ENCODE peak calls at places on chromosomes 4 and X, in seven cellular contexts. K, Z, N, F, T, B and C are unnamed samples.

GRCh38 chr4:20839957-20840356 is 139.7 kb downstream of the PACRGL start:
- DNase-seq in K (peak; percentile 88), Z (no peak), N (no peak), F (peak; percentile 53), T (no peak), B (no peak), C (no peak)

GRCh38 chr4:6076391-6076790 is 58.2 kb upstream of the C4orf50 start:
- DNase-seq in K (no peak), Z (no peak), N (no peak), F (no peak), T (no peak), B (no peak), C (no peak)

GRCh38 chr4:15793506-15794363 is 15.6 kb downstream of the CD38 start:
- DNase-seq in K (no peak), Z (no peak), N (no peak), F (no peak), T (no peak), B (no peak), C (no peak)

GRCh38 chrX:150298841-150299551 is 64.1 kb upstream of the MAMLD1 start:
- DNase-seq in K (no peak), Z (no peak), N (no peak), F (peak; percentile 24), T (no peak), B (no peak), C (no peak)

GRCh38 chr4:48017108-48017527 is 546 bp downstream of the NIPAL1 start:
- DNase-seq in K (peak; percentile 56), Z (peak; percentile 75), N (peak; percentile 74), F (peak; percentile 66), T (peak; percentile 80), B (peak; percentile 9), C (peak; percentile 23)

GRCh38 chr4:87938746-87939145 is 36.8 kb upstream of the SPP1 start:
- DNase-seq in K (no peak), Z (no peak), N (no peak), F (no peak), T (no peak), B (no peak), C (no peak)

GRCh38 chr4:6134612-6135220 is 65.6 kb downstream of the JAKMIP1 start:
- DNase-seq in K (no peak), Z (no peak), N (no peak), F (no peak), T (no peak), B (no peak), C (peak; percentile 7)

GRCh38 chr4:6343950-6344408 is 74.3 kb downstream of the WFS1 start:
- DNase-seq in K (no peak), Z (no peak), N (no peak), F (peak; percentile 80), T (no peak), B (no peak), C (no peak)

GRCh38 chr4:38315296-38315695 is 348.7 kb upstream of the KLF3 start:
- DNase-seq in K (no peak), Z (no peak), N (no peak), F (no peak), T (no peak), B (no peak), C (no peak)

GRCh38 chr4:143185253-143186107 is 763 bp downstream of the USP38 start:
- DNase-seq in K (peak; percentile 46), Z (peak; percentile 69), N (peak; percentile 12), F (peak; percentile 8), T (peak; percentile 16), B (no peak), C (peak; percentile 76)

GRCh38 chr4:55980725-55981124 is 32.0 kb downstream of the CEP135 start:
- DNase-seq in K (no peak), Z (no peak), N (no peak), F (no peak), T (no peak), B (no peak), C (no peak)

GRCh38 chrX:118437283-118437682 is 58.3 kb upstream of the DOCK11 start:
- DNase-seq in K (no peak), Z (no peak), N (no peak), F (no peak), T (no peak), B (no peak), C (no peak)

GRCh38 chr4:108425988-108426387 is 194.4 kb upstream of the RPL34 start:
- DNase-seq in K (no peak), Z (no peak), N (no peak), F (peak; percentile 94), T (no peak), B (no peak), C (no peak)

GRCh38 chr4:55795342-55795741 is 24.2 kb upstream of the EXOC1L start:
- DNase-seq in K (no peak), Z (no peak), N (no peak), F (no peak), T (no peak), B (no peak), C (no peak)

GRCh38 chr4:91031761-91032160 is 904.6 kb downstream of the CCSER1 start:
- DNase-seq in K (no peak), Z (no peak), N (no peak), F (no peak), T (no peak), B (no peak), C (no peak)

GRCh38 chr4:145557720-145558119 is 61.5 kb upstream of the MMAA start:
- DNase-seq in K (peak; percentile 81), Z (no peak), N (peak; percentile 49), F (peak; percentile 72), T (peak; percentile 63), B (peak; percentile 25), C (peak; percentile 80)

GRCh38 chr4:77959566-77960338 is 97.1 kb downstream of the MRPL1 start:
- DNase-seq in K (peak; percentile 55), Z (no peak), N (no peak), F (peak; percentile 57), T (no peak), B (peak; percentile 30), C (peak; percentile 74)

GRCh38 chr4:39706334-39706733 is 8.4 kb downstream of the UBE2K start:
- DNase-seq in K (peak; percentile 62), Z (no peak), N (peak; percentile 41), F (peak; percentile 89), T (peak; percentile 59), B (no peak), C (no peak)

GRCh38 chrX:139126493-139126892 is 404.0 kb upstream of the F9 start:
- DNase-seq in K (no peak), Z (no peak), N (peak; percentile 28), F (no peak), T (peak; percentile 18), B (no peak), C (peak; percentile 3)

GRCh38 chrX:104564921-104565703 is 887 bp upstream of the IL1RAPL2 start:
- DNase-seq in K (no peak), Z (no peak), N (peak; percentile 53), F (no peak), T (no peak), B (no peak), C (no peak)

GRCh38 chr4:62053974-62054373 is 853.8 kb downstream of the ADGRL3 start:
- DNase-seq in K (no peak), Z (no peak), N (no peak), F (no peak), T (no peak), B (no peak), C (no peak)

GRCh38 chr4:76144546-76144945 is 3.7 kb downstream of the NUP54 start:
- DNase-seq in K (no peak), Z (no peak), N (no peak), F (no peak), T (no peak), B (no peak), C (no peak)

GRCh38 chrX:97672608-97673007 is 788.9 kb downstream of the RPA4 start:
- DNase-seq in K (no peak), Z (no peak), N (no peak), F (no peak), T (no peak), B (no peak), C (no peak)

GRCh38 chrX:19388064-19388679 is 44.4 kb downstream of the PDHA1 start:
- DNase-seq in K (no peak), Z (no peak), N (no peak), F (no peak), T (no peak), B (no peak), C (no peak)

GRCh38 chrX:26918633-26919032 is 544.5 kb downstream of the PPP4R3C start:
- DNase-seq in K (peak; percentile 31), Z (no peak), N (no peak), F (no peak), T (no peak), B (no peak), C (peak; percentile 23)

GRCh38 chrX:87583679-87584078 is 66.1 kb downstream of the KLHL4 start:
- DNase-seq in K (peak; percentile 33), Z (no peak), N (no peak), F (peak; percentile 10), T (no peak), B (no peak), C (peak; percentile 0)

GRCh38 chr4:169070895-169071218 is 60.8 kb upstream of the CBR4 start:
- DNase-seq in K (no peak), Z (no peak), N (no peak), F (no peak), T (peak; percentile 64), B (no peak), C (no peak)

GRCh38 chr4:1405636-1406415 is 416 bp downstream of the NKX1-1 start:
- DNase-seq in K (no peak), Z (no peak), N (no peak), F (no peak), T (no peak), B (no peak), C (no peak)

DNA sequence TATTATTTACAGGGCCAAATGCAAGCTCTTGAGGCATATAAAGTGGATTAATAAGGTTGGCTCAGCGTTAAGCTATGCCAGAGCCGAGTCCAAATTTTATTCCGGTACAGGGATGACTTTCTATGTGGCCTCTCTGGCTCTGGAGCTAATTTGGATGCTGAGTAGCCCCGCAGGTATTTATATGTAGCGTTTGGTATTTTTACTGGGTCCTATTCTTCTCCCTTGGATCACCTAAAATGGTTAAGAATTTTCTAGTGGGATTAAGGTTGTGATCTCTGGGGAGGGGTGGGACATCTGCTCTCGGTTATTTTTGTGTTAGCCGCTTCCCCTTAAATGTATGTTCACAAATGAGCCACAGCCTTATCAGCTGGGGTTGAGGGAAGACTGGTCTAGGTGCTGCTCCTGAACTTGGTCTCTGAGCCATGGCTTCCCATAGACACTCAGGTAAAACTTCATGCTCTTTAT is 49.4 kb downstream of the FHL1 start:
- DNase-seq in K (no peak), Z (no peak), N (no peak), F (no peak), T (no peak), B (no peak), C (no peak)
- TF ChIP-seq POLR2A in K (no peak), Z (no peak), N (no peak), F (no peak), T (peak; percentile 23), B (no peak), C (no peak)

GRCh38 chr4:123546123-123546654 is 149.6 kb downstream of the SPRY1 start:
- DNase-seq in K (no peak), Z (no peak), N (no peak), F (no peak), T (peak; percentile 27), B (no peak), C (no peak)
- TF ChIP-seq POLR2A in K (no peak), Z (no peak), N (no peak), F (no peak), T (no peak), B (no peak), C (no peak)

GRCh38 chr4:66855956-66856355 is 689.3 kb downstream of the CENPC start:
- DNase-seq in K (no peak), Z (no peak), N (no peak), F (no peak), T (no peak), B (no peak), C (no peak)
- TF ChIP-seq POLR2A in K (no peak), Z (no peak), N (no peak), F (no peak), T (no peak), B (no peak), C (no peak)

GRCh38 chrX:121365572-121366161 is 318.3 kb downstream of the GLUD2 start:
- DNase-seq in K (no peak), Z (no peak), N (no peak), F (no peak), T (peak; percentile 31), B (no peak), C (no peak)
- TF ChIP-seq POLR2A in K (no peak), Z (no peak), N (no peak), F (no peak), T (no peak), B (no peak), C (no peak)